ENCODE peak calls at places on chromosomes 12 and 14, in seven cellular contexts. G is tibial nerve, V is transverse colon, W is sigmoid colon, X is breast epithelium, Y is Peyer's patch, J is IMR-90. Q is an unnamed sample.

GRCh38 chr14:26860111-26860510 is 262.3 kb upstream of the NOVA1 start:
- DNase-seq in G (no peak), V (no peak), W (no peak), X (no peak), Y (no peak), J (no peak), Q (no peak)

GRCh38 chr14:51458563-51458955 is 193.2 kb upstream of the FRMD6 start:
- DNase-seq in G (no peak), V (no peak), W (no peak), X (no peak), Y (no peak), J (peak), Q (no peak)

GRCh38 chr12:26187014-26187413 is 8.4 kb upstream of the SSPN start:
- DNase-seq in G (no peak), V (no peak), W (no peak), X (no peak), Y (no peak), J (no peak), Q (no peak)

GRCh38 chr14:100565650-100566049 is 21.6 kb downstream of the BEGAIN start:
- DNase-seq in G (no peak), V (no peak), W (no peak), X (no peak), Y (no peak), J (no peak), Q (no peak)

GRCh38 chr12:115528466-115528865 is 749.0 kb downstream of the MED13L start:
- DNase-seq in G (no peak), V (no peak), W (no peak), X (no peak), Y (no peak), J (peak), Q (no peak)

GRCh38 chr14:50047274-50047676 is 69.1 kb downstream of the VCPKMT start:
- DNase-seq in G (no peak), V (peak), W (no peak), X (no peak), Y (peak), J (no peak), Q (no peak)

GRCh38 chr14:21346532-21347135 is 37.2 kb downstream of the SUPT16H start:
- DNase-seq in G (no peak), V (no peak), W (no peak), X (no peak), Y (no peak), J (peak), Q (no peak)

GRCh38 chr12:17954788-17955187 is 135.2 kb downstream of the RERGL start:
- DNase-seq in G (no peak), V (no peak), W (no peak), X (no peak), Y (no peak), J (no peak), Q (no peak)

GRCh38 chr12:76106631-76107030 is 22.1 kb upstream of the NAP1L1 start:
- DNase-seq in G (no peak), V (no peak), W (no peak), X (no peak), Y (no peak), J (no peak), Q (no peak)

GRCh38 chr12:124490584-124491305 is 76.7 kb downstream of the NCOR2 start:
- DNase-seq in G (peak), V (peak), W (peak), X (no peak), Y (no peak), J (no peak), Q (peak)

GRCh38 chr12:65656904-65657351 is 167.4 kb upstream of the HMGA2 start:
- DNase-seq in G (no peak), V (no peak), W (no peak), X (no peak), Y (no peak), J (peak), Q (no peak)

GRCh38 chr14:68768316-68768715 is 24.6 kb downstream of the ZFP36L1 start:
- DNase-seq in G (no peak), V (no peak), W (no peak), X (no peak), Y (no peak), J (no peak), Q (no peak)

GRCh38 chr14:34951286-34951685 is 31.5 kb upstream of the SRP54 start:
- DNase-seq in G (no peak), V (no peak), W (no peak), X (no peak), Y (no peak), J (peak), Q (no peak)

GRCh38 chr12:80792861-80793260 is 76.1 kb downstream of the MYF5 start:
- DNase-seq in G (no peak), V (no peak), W (no peak), X (no peak), Y (no peak), J (peak), Q (no peak)

GRCh38 chr12:65656156-65656885 is 168.0 kb upstream of the HMGA2 start:
- DNase-seq in G (no peak), V (no peak), W (no peak), X (no peak), Y (no peak), J (no peak), Q (no peak)

GRCh38 chr12:48890657-48891418 is 25.2 kb upstream of the RND1 start:
- DNase-seq in G (peak), V (peak), W (peak), X (peak), Y (peak), J (peak), Q (peak)

DNA sequence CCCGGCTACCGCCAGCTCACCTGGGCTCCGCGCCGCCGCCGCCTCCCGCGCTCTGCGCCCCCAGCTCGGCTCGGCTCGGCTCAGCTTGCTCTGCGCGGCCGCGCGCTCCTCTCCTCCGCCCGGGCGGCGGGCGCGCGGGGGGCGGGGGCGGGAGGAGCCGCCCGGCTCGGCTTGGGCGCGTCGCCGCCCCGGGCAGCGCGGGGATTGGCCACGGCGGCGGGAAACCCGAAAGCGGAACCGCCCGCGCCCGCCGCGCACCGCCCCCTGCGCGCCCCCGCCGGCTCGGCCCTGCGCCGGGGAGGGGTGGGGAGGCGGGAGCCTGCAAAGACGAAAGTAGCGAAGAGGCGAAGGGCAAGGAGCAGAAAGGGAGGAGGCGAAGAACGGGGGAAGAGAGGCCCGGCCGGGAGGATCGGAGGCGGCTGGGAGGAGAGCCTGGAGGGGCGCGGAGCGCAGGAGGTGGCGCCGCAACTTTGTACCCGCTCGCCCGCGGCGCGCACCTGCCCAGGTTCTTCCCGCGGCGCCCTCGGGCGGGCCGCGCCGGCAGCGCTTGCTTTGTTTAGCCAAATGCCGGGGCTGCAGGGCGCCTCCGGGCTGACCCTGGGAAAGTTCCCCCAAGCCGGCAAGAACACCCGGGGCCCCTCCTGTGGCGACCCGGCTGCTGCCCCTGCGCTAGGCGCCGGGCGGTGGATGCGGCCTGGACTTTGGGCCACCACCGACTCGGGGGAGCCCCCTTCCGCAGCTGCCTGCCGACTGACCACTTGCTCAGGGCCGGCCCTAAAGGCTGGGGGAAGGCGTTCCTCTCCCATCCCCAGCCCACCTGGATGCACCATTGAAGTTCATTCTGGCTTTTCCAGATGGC is at the start of gene CAMKK2:
- DNase-seq in G (peak), V (peak), W (peak), X (peak), Y (peak), J (peak), Q (peak)
- TF ChIP-seq POLR2A in G (no peak), V (peak), W (no peak), X (no peak), Y (peak), J (no peak), Q (peak)

GRCh38 chr12:56634837-56635538 is 4.9 kb upstream of the BAZ2A start:
- DNase-seq in G (no peak), V (peak), W (peak), X (peak), Y (peak), J (peak), Q (peak)
- TF ChIP-seq POLR2A in G (no peak), V (peak), W (peak), X (no peak), Y (peak), J (no peak), Q (peak)

DNA sequence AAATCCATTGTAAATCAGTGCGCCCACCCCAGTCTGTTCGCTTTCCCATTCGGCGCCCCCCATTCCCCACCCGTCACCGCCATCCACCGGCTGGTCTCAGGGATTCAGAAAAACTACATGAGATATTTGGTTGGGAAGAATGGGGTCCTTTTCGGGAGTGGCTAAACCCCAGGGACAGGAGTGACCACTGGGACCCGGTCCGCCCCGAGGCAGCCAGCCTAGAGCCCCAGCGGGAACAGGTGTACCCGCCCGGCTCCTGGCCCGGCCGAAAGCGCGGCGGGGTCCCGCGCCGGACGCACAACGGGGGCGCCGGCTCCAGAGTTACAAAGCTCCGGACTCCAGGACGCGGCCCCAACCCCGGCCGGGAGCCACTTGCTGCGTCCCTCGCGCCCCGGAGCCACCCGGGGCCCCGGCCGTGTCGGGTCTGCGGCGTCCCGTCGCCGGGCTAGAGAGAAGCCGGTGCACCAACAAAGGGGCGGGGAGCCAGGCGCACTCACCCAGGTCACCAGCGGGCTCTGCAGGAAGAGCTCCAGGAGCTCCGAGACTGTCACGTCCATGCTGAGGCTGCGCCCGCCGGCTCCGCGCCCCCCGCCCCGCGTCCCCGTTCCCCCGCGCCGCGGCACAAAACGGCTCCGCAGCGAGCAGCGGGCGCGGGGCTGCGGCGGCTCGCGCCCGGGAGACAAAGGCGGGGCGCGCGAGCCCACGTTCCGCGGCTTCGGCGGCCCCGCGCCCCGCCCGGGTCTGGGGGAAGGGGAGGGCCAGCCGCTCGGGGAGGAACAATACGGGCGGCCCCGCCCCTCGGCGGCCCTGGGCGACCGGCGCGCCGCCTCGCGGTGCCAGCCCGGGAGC is at the start of gene CCDC88C:
- DNase-seq in G (no peak), V (peak), W (no peak), X (peak), Y (peak), J (no peak), Q (peak)
- TF ChIP-seq POLR2A in G (no peak), V (no peak), W (no peak), X (no peak), Y (no peak), J (no peak), Q (no peak)

GRCh38 chr14:77322209-77322902 is 1.5 kb downstream of the GSTZ1 start:
- DNase-seq in G (no peak), V (no peak), W (peak), X (no peak), Y (no peak), J (no peak), Q (peak)

GRCh38 chr14:77322951-77323350 is 2.1 kb downstream of the GSTZ1 start:
- DNase-seq in G (no peak), V (no peak), W (peak), X (no peak), Y (no peak), J (no peak), Q (no peak)

GRCh38 chr14:77318006-77318553 is 2.6 kb downstream of the POMT2 start:
- DNase-seq in G (no peak), V (no peak), W (peak), X (no peak), Y (no peak), J (no peak), Q (no peak)

GRCh38 chr14:77319416-77319815 is 1.3 kb downstream of the POMT2 start:
- DNase-seq in G (no peak), V (no peak), W (peak), X (no peak), Y (no peak), J (no peak), Q (no peak)

GRCh38 chr14:77320238-77320935 is at the start of gene POMT2:
- DNase-seq in G (peak), V (peak), W (peak), X (peak), Y (peak), J (peak), Q (peak)
- TF ChIP-seq POLR2A in G (peak), V (peak), W (peak), X (peak), Y (peak), J (no peak), Q (peak)

GRCh38 chr12:108616941-108617858 is 16.5 kb downstream of the SELPLG start:
- DNase-seq in G (no peak), V (peak), W (no peak), X (no peak), Y (peak), J (no peak), Q (no peak)
- TF ChIP-seq POLR2A in G (no peak), V (no peak), W (no peak), X (no peak), Y (no peak), J (no peak), Q (no peak)

DNA sequence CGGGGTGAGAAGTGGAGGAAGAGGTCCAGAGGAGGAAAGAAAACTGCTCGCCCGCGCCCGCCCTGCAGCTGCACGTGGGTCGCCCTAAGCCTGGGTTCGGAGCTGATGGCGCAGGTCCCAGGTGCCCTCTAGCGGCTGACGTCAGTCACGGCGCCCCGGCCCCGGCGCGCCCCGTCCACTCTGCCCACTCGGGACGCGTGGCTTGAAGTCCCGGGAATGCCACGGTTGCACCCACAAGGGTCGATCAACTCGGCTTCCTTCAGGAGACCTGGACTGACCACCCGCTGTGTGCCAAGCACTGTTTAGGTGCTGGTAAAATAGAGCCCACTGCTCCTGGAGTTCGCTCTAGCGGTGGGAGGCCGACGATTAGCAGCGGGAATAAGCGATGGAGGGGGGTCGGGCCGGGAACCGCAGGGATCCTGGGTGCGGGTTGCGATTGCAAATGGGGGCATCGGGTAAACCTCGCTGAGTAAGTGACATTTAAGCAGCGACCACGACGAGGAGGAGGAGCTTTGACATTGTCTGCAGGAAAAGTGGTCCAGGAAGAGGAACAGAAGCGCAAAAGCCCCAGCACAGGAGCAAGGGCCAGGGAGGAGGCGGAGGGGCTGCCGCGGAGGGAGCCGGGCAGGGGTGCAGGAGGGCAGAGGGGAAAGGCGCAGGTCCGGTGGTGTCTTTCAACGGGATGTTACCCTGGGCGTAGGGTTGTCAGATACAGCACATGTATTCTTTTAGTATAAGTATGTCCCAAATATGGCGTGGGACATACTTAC is 5.1 kb upstream of the ZNF839 start:
- DNase-seq in G (peak), V (peak), W (peak), X (peak), Y (peak), J (peak), Q (peak)
- TF ChIP-seq POLR2A in G (no peak), V (no peak), W (no peak), X (no peak), Y (no peak), J (peak), Q (no peak)

GRCh38 chr12:123364532-123365140 is at the start of gene SBNO1:
- DNase-seq in G (peak), V (peak), W (peak), X (peak), Y (peak), J (peak), Q (peak)
- TF ChIP-seq POLR2A in G (peak), V (peak), W (peak), X (peak), Y (peak), J (peak), Q (no peak)

GRCh38 chr12:10613334-10614055 is at the start of gene MAGOHB:
- DNase-seq in G (peak), V (peak), W (peak), X (peak), Y (peak), J (peak), Q (peak)
- TF ChIP-seq POLR2A in G (peak), V (peak), W (peak), X (no peak), Y (peak), J (peak), Q (peak)

GRCh38 chr12:53423597-53423996 is at the start of gene AMHR2:
- DNase-seq in G (no peak), V (no peak), W (no peak), X (no peak), Y (no peak), J (no peak), Q (no peak)

GRCh38 chr12:53425515-53426150 is 2.0 kb downstream of the AMHR2 start:
- DNase-seq in G (no peak), V (no peak), W (no peak), X (no peak), Y (no peak), J (no peak), Q (no peak)

GRCh38 chr12:53427905-53428594 is 4.4 kb downstream of the AMHR2 start:
- DNase-seq in G (no peak), V (no peak), W (no peak), X (no peak), Y (no peak), J (peak), Q (no peak)

GRCh38 chr12:53428741-53429140 is 5.1 kb downstream of the AMHR2 start:
- DNase-seq in G (no peak), V (no peak), W (no peak), X (no peak), Y (no peak), J (no peak), Q (no peak)

DNA sequence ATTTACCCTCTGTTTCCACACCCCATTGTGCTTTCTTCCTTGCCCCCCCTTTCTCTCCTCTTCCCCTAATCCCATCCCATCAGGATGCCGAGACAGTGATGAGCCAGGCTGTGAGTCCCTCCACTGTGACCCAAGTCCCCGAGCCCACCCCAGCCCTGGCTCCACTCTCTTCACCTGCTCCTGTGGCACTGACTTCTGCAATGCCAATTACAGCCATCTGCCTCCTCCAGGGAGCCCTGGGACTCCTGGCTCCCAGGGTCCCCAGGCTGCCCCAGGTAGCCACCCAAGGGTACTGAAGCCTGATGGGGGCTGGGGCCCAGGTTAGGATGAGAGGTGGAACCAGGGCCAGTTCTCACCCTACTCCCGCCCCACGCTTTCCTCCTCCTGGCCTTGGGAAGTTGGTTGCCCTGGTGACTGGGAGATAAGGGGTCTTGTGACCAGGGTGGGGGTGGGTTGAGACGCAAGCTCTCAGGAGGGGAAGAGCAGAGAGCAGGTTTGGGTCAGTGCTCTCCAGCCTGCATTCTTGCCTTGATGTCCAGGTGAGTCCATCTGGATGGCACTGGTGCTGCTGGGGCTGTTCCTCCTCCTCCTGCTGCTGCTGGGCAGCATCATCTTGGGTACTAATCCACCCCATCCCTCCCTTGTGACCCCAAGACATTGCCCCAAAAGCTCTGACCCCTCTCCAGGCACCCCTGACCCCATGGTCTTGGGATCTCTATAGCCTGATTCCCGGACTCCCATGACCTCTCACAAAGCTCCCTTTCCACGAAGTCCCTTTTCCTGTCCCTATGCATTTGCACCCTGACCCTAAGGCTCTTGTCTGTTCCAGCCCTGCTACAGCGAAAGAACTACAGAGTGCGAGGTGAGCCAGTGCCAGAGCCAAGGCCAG is 1.2 kb downstream of the AMHR2 start:
- DNase-seq in G (no peak), V (no peak), W (no peak), X (no peak), Y (no peak), J (no peak), Q (peak)
- TF ChIP-seq POLR2A in G (no peak), V (no peak), W (no peak), X (no peak), Y (no peak), J (no peak), Q (peak)

GRCh38 chr12:108054496-108054895 is 74.6 kb upstream of the WSCD2 start:
- DNase-seq in G (no peak), V (no peak), W (no peak), X (no peak), Y (no peak), J (no peak), Q (no peak)

GRCh38 chr12:108053512-108053911 is 75.6 kb upstream of the WSCD2 start:
- DNase-seq in G (no peak), V (no peak), W (no peak), X (no peak), Y (no peak), J (no peak), Q (no peak)

GRCh38 chr12:108048686-108049085 is 80.4 kb upstream of the WSCD2 start:
- DNase-seq in G (no peak), V (no peak), W (no peak), X (no peak), Y (no peak), J (no peak), Q (no peak)

GRCh38 chr12:108055135-108055534 is 74.0 kb upstream of the WSCD2 start:
- DNase-seq in G (no peak), V (no peak), W (no peak), X (no peak), Y (no peak), J (no peak), Q (no peak)

GRCh38 chr12:108052260-108052659 is 76.8 kb upstream of the WSCD2 start:
- DNase-seq in G (no peak), V (no peak), W (no peak), X (no peak), Y (no peak), J (no peak), Q (no peak)
- TF ChIP-seq POLR2A in G (no peak), V (no peak), W (no peak), X (no peak), Y (no peak), J (no peak), Q (no peak)

Q was measured in erythroblast.